ENCODE peak calls at places on chromosomes 2 and 18, in ten cellular contexts. I, T, C, E, O, W, V, P, A and Q are unnamed samples.

GRCh38 chr2:212537311-212538155 is 1.1 kb downstream of the ERBB4 start:
- DNase-seq in A (no peak), P (peak; percentile 68), O (peak; percentile 76), E (no peak), I (peak; percentile 77), T (peak; percentile 20), W (no peak), V (peak; percentile 54), C (peak; percentile 41), Q (no peak)

GRCh38 chr2:230906471-230907230 is 18.4 kb downstream of the GPR55 start:
- DNase-seq in E (no peak), W (no peak), O (peak; percentile 43), C (no peak), P (no peak), I (no peak), V (no peak), T (no peak), A (no peak), Q (no peak)

GRCh38 chr2:138221358-138221757 is 257.1 kb downstream of the HNMT start:
- DNase-seq in V (no peak), T (no peak), E (no peak), I (no peak), W (no peak), C (no peak), P (no peak), O (no peak), A (no peak), Q (no peak)

GRCh38 chr2:240705204-240705781 is 13.6 kb downstream of the AQP12A start:
- DNase-seq in I (peak; percentile 26), P (no peak), A (no peak), C (no peak), E (no peak), V (no peak), O (no peak), T (no peak), W (no peak), Q (no peak)

GRCh38 chr2:149540138-149540537 is 47.4 kb downstream of the MMADHC start:
- DNase-seq in E (no peak), T (no peak), O (no peak), P (no peak), W (no peak), C (no peak), I (no peak), A (no peak), V (no peak), Q (no peak)

GRCh38 chr2:149375801-149376349 is 45.5 kb downstream of the LYPD6 start:
- DNase-seq in T (no peak), W (no peak), C (no peak), I (no peak), O (no peak), V (no peak), P (no peak), E (no peak), A (no peak), Q (no peak)

GRCh38 chr2:101340141-101340541 is 31.6 kb upstream of the RNF149 start:
- DNase-seq in O (no peak), E (no peak), C (no peak), A (no peak), I (no peak), W (no peak), V (no peak), T (no peak), P (no peak), Q (no peak)

GRCh38 chr18:8857806-8858205 is 152.4 kb downstream of the MTCL1 start:
- DNase-seq in A (no peak), W (no peak), E (no peak), T (no peak), P (no peak), C (no peak), O (no peak), I (no peak), V (no peak), Q (no peak)

GRCh38 chr2:204010611-204011560 is 74.3 kb downstream of the ICOS start:
- DNase-seq in C (no peak), O (no peak), P (no peak), T (no peak), V (no peak), I (no peak), A (no peak), E (no peak), W (no peak), Q (no peak)

GRCh38 chr2:152884088-152884487 is 165.7 kb downstream of the ARL6IP6 start:
- DNase-seq in T (no peak), V (no peak), A (no peak), E (no peak), W (peak; percentile 36), C (no peak), I (no peak), P (no peak), O (no peak), Q (no peak)

GRCh38 chr2:9752441-9753275 is 90.6 kb upstream of the TAF1B start:
- DNase-seq in I (no peak), O (no peak), A (peak; percentile 30), E (peak; percentile 69), W (no peak), T (no peak), V (no peak), C (peak; percentile 79), P (no peak), Q (peak; percentile 92)

GRCh38 chr2:217743980-217744761 is 258.6 kb downstream of the TNS1 start:
- DNase-seq in E (no peak), C (no peak), P (no peak), V (no peak), T (no peak), I (no peak), W (no peak), A (peak; percentile 15), O (no peak), Q (no peak)

GRCh38 chr2:83528746-83529145 is 930.3 kb downstream of the SUCLG1 start:
- DNase-seq in I (no peak), V (no peak), W (no peak), C (no peak), O (no peak), T (no peak), E (no peak), P (no peak), A (no peak), Q (no peak)

GRCh38 chr2:113901943-113902342 is 12.1 kb downstream of the ACTR3 start:
- DNase-seq in T (no peak), P (no peak), C (no peak), A (no peak), V (no peak), E (no peak), W (no peak), O (no peak), I (no peak), Q (no peak)

GRCh38 chr2:216717491-216717901 is 22.1 kb upstream of the IGFBP5 start:
- DNase-seq in I (no peak), C (no peak), V (peak; percentile 24), O (no peak), W (no peak), P (no peak), T (no peak), E (no peak), A (no peak), Q (no peak)

GRCh38 chr2:240925576-240926515 is 19.7 kb downstream of the CROCC2 start:
- DNase-seq in C (peak; percentile 5), P (peak; percentile 11), W (no peak), O (peak; percentile 63), T (peak; percentile 18), A (no peak), V (no peak), I (peak; percentile 66), E (no peak), Q (peak; percentile 41)

GRCh38 chr2:171923206-171923605 is 945 bp downstream of the HAT1 start:
- DNase-seq in W (no peak), T (peak; percentile 27), A (no peak), O (peak; percentile 46), C (no peak), E (no peak), V (peak; percentile 57), P (no peak), I (no peak), Q (no peak)

GRCh38 chr18:78242307-78242643 is 737.3 kb upstream of the SALL3 start:
- DNase-seq in V (no peak), C (no peak), A (no peak), P (no peak), I (no peak), O (no peak), T (peak; percentile 27), E (no peak), W (no peak), Q (no peak)
- TF ChIP-seq CTCF in V (no peak), C (no peak), A (no peak), P (no peak), I (no peak), O (no peak), T (no peak), E (no peak), W (no peak), Q (no peak)

GRCh38 chr2:176269319-176270099 is at the start of gene MTX2:
- DNase-seq in A (no peak), W (peak; percentile 85), P (peak; percentile 82), I (peak; percentile 90), C (peak; percentile 92), T (peak; percentile 82), E (peak; percentile 63), O (peak; percentile 92), V (peak; percentile 85), Q (peak; percentile 48)
- TF ChIP-seq CTCF in A (no peak), W (peak; percentile 17), P (no peak), I (no peak), C (peak; percentile 41), T (no peak), E (no peak), O (peak; percentile 16), V (no peak), Q (no peak)

GRCh38 chr2:100208375-100208774 is 66.0 kb upstream of the AFF3 start:
- DNase-seq in C (no peak), W (no peak), V (no peak), I (no peak), P (no peak), E (no peak), A (no peak), O (no peak), T (no peak), Q (no peak)
- TF ChIP-seq CTCF in C (no peak), W (no peak), V (no peak), I (peak; percentile 25), P (no peak), E (no peak), A (peak; percentile 9), O (no peak), T (no peak), Q (no peak)

GRCh38 chr18:22368066-22368465 is 49.6 kb downstream of the CTAGE1 start:
- DNase-seq in C (no peak), A (no peak), V (no peak), O (no peak), I (no peak), T (no peak), W (no peak), E (no peak), P (no peak), Q (no peak)

DNA sequence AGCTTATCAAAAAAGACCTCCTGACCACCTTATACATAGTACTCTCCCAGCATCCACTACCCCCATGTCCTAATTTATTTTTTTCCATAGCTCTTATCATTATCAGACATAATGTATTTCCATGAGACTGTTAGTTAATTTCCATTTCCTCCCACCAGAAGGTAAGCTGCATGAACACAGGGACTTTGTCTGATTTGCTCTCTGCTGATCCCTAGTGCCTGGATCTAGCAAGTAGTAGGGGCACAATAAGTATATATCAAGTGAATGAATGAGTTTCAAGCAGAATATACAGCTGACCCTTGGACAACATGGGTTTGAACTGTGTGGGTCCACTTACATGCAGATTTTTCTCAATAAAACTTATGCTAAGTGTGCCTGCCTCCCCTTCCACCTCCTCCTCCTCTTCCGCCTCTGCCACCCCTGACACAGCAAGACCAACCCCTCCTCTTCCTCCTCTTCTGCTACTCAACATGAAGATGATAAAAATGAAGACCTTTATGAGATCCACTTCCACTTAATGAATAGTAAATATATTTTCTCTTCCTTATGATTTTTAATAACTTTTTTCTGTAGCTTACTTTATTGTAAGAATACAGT is 53.8 kb downstream of the CTAGE1 start:
- DNase-seq in C (no peak), W (no peak), P (no peak), A (no peak), V (no peak), T (no peak), O (no peak), E (no peak), I (no peak), Q (no peak)
- TF ChIP-seq CTCF in C (no peak), W (no peak), P (no peak), A (peak; percentile 28), V (no peak), T (peak; percentile 26), O (peak; percentile 39), E (peak; percentile 26), I (no peak), Q (no peak)